ENCODE peak calls at places on chromosomes 7 and 10, in four cellular contexts. L is GM23338; O is endothelial cell of umbilical vein; E is CD8-positive, alpha-beta memory T cell. Y is an unnamed sample.

GRCh38 chr10:2019281-2019680 is 282.0 kb upstream of the ADARB2 start:
- DNase-seq in L (no peak), E (no peak), O (no peak), Y (no peak)

GRCh38 chr7:116571037-116571436 is 46.2 kb downstream of the CAV1 start:
- DNase-seq in L (no peak), E (no peak), O (peak), Y (no peak)

GRCh38 chr10:117946525-117947070 is 100.1 kb downstream of the RAB11FIP2 start:
- DNase-seq in L (no peak), O (no peak), E (no peak), Y (no peak)

GRCh38 chr7:131586759-131587158 is 30.3 kb upstream of the PODXL start:
- DNase-seq in E (no peak), O (no peak), L (no peak), Y (no peak)

GRCh38 chr10:4354382-4354812 is 471.6 kb upstream of the AKR1E2 start:
- DNase-seq in L (no peak), E (no peak), O (no peak), Y (no peak)

GRCh38 chr10:12777840-12778585 is 223.5 kb downstream of the CCDC3 start:
- DNase-seq in L (no peak), O (no peak), E (no peak), Y (no peak)

GRCh38 chr7:47266799-47267198 is 315.1 kb downstream of the TNS3 start:
- DNase-seq in E (no peak), O (no peak), L (no peak), Y (no peak)

GRCh38 chr10:19329475-19329874 is 280.9 kb downstream of the MALRD1 start:
- DNase-seq in L (no peak), E (no peak), O (no peak), Y (no peak)

GRCh38 chr7:94472608-94473007 is 37.0 kb upstream of the CASD1 start:
- DNase-seq in O (no peak), E (no peak), L (no peak), Y (no peak)

GRCh38 chr7:81501220-81501619 is 268.6 kb downstream of the HGF start:
- DNase-seq in O (peak), E (no peak), L (no peak), Y (no peak)

GRCh38 chr10:4130685-4131084 is 345.7 kb upstream of the KLF6 start:
- DNase-seq in L (no peak), E (no peak), O (peak), Y (no peak)

GRCh38 chr7:1297476-1297972 is 64.9 kb downstream of the UNCX start:
- DNase-seq in L (no peak), O (no peak), E (peak), Y (no peak)

GRCh38 chr10:62709200-62709599 is 95.3 kb upstream of the ADO start:
- DNase-seq in O (no peak), L (no peak), E (no peak), Y (no peak)

DNA sequence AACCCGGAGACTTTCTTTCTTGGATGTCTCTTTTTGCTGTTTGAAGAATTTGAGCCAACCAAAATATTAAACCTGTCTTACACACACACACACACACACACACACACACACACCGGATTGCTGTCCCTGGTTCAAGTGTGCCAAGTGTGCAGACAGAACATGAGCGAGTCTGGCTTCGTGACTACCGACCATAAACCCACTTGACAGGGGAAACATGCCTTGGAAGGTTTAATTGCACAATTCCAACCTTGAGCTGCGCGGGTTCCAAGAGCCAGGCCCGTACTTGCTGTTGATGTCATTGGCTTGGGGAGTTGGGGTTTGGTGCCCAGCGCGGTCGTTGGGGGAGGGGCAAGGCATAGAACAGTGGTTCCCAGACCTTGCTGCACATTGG is 1.7 kb downstream of the EGFR start:
- DNase-seq in E (no peak), L (no peak), O (no peak), Y (no peak)
- H3K27ac ChIP-seq in E (no peak), L (no peak), O (no peak), Y (peak)

GRCh38 chr7:64192775-64193174 is 14.2 kb upstream of the ZNF735 start:
- DNase-seq in O (no peak), L (no peak), E (no peak), Y (no peak)
- H3K27ac ChIP-seq in O (no peak), L (no peak), E (no peak), Y (no peak)

GRCh38 chr10:71833451-71834342 is 17.4 kb downstream of the PSAP start:
- DNase-seq in L (no peak), O (no peak), E (no peak), Y (no peak)
- H3K27ac ChIP-seq in L (no peak), O (no peak), E (no peak), Y (no peak)

GRCh38 chr7:44477063-44477830 is 13.2 kb downstream of the NUDCD3 start:
- DNase-seq in L (peak), O (peak), E (peak), Y (peak)
- H3K27ac ChIP-seq in L (no peak), O (peak), E (no peak), Y (peak)

Y was measured in ascending aorta.